ENCODE peak calls at places on chromosomes 3 and 15, in five cellular contexts. One of them, this sample, is unnamed.

GRCh38 chr3:132253262-132253878 is 63.8 kb upstream of the ACP3 start:
- DNase-seq in GM10248: peak; percentile 59
- DNase-seq in amygdala: no peak
- DNase-seq in NCI-H460: peak; percentile 50
- DNase-seq in brain microvascular endothelial cell: peak; percentile 51
- DNase-seq in this sample: peak; percentile 75

GRCh38 chr3:177603137-177603603 is 405.9 kb upstream of the TBL1XR1 start:
- DNase-seq in GM10248: no peak
- DNase-seq in NCI-H460: no peak
- DNase-seq in brain microvascular endothelial cell: no peak
- DNase-seq in amygdala: no peak
- DNase-seq in this sample: no peak

GRCh38 chr3:138065939-138066338 is 49.5 kb downstream of the DZIP1L start:
- DNase-seq in NCI-H460: no peak
- DNase-seq in GM10248: no peak
- DNase-seq in brain microvascular endothelial cell: no peak
- DNase-seq in amygdala: no peak
- DNase-seq in this sample: no peak

GRCh38 chr3:1664266-1664665 is 434.4 kb upstream of the CNTN4 start:
- DNase-seq in brain microvascular endothelial cell: no peak
- DNase-seq in amygdala: no peak
- DNase-seq in NCI-H460: no peak
- DNase-seq in GM10248: no peak
- DNase-seq in this sample: no peak

GRCh38 chr15:51094606-51095569 is at the start of gene TNFAIP8L3:
- DNase-seq in NCI-H460: peak; percentile 6
- DNase-seq in amygdala: no peak
- DNase-seq in brain microvascular endothelial cell: no peak
- DNase-seq in GM10248: peak; percentile 59
- DNase-seq in this sample: no peak

GRCh38 chr3:124410471-124410870 is 319.8 kb upstream of the UMPS start:
- DNase-seq in GM10248: no peak
- DNase-seq in NCI-H460: peak; percentile 25
- DNase-seq in amygdala: no peak
- DNase-seq in brain microvascular endothelial cell: no peak
- DNase-seq in this sample: no peak

GRCh38 chr3:177473184-177473583 is 275.9 kb upstream of the TBL1XR1 start:
- DNase-seq in brain microvascular endothelial cell: peak; percentile 49
- DNase-seq in GM10248: no peak
- DNase-seq in amygdala: no peak
- DNase-seq in NCI-H460: no peak
- DNase-seq in this sample: no peak

GRCh38 chr15:94677202-94677790 is 445.9 kb downstream of the MCTP2 start:
- DNase-seq in brain microvascular endothelial cell: no peak
- DNase-seq in GM10248: no peak
- DNase-seq in NCI-H460: no peak
- DNase-seq in amygdala: no peak
- DNase-seq in this sample: no peak

GRCh38 chr15:67361100-67361499 is 106.5 kb downstream of the IQCH start:
- DNase-seq in brain microvascular endothelial cell: no peak
- DNase-seq in GM10248: no peak
- DNase-seq in NCI-H460: no peak
- DNase-seq in amygdala: no peak
- DNase-seq in this sample: no peak

GRCh38 chr3:9397911-9398714 is 698 bp downstream of the SETD5 start:
- DNase-seq in amygdala: no peak
- DNase-seq in brain microvascular endothelial cell: peak; percentile 49
- DNase-seq in NCI-H460: no peak
- DNase-seq in GM10248: peak; percentile 24
- DNase-seq in this sample: no peak

GRCh38 chr3:74861211-74861610 is 246.8 kb upstream of the CNTN3 start:
- DNase-seq in brain microvascular endothelial cell: no peak
- DNase-seq in GM10248: no peak
- DNase-seq in NCI-H460: no peak
- DNase-seq in amygdala: no peak
- DNase-seq in this sample: no peak

GRCh38 chr15:77384086-77384485 is 35.8 kb downstream of the PEAK1 start:
- DNase-seq in amygdala: no peak
- DNase-seq in GM10248: no peak
- DNase-seq in brain microvascular endothelial cell: no peak
- DNase-seq in NCI-H460: no peak
- DNase-seq in this sample: no peak

GRCh38 chr15:73924258-73924921 is 1.9 kb upstream of the LOXL1 start:
- DNase-seq in brain microvascular endothelial cell: peak; percentile 62
- DNase-seq in GM10248: no peak
- DNase-seq in amygdala: no peak
- DNase-seq in NCI-H460: no peak
- DNase-seq in this sample: no peak

GRCh38 chr3:157938154-157938774 is 168.0 kb downstream of the SHOX2 start:
- DNase-seq in NCI-H460: no peak
- DNase-seq in brain microvascular endothelial cell: no peak
- DNase-seq in GM10248: no peak
- DNase-seq in amygdala: no peak
- DNase-seq in this sample: no peak

GRCh38 chr3:126440709-126440995 is 35.0 kb downstream of the ZXDC start:
- DNase-seq in NCI-H460: no peak
- DNase-seq in GM10248: no peak
- DNase-seq in brain microvascular endothelial cell: no peak
- DNase-seq in amygdala: no peak
- DNase-seq in this sample: no peak

GRCh38 chr15:67267440-67267839 is 12.9 kb downstream of the IQCH start:
- DNase-seq in NCI-H460: no peak
- DNase-seq in GM10248: no peak
- DNase-seq in amygdala: no peak
- DNase-seq in brain microvascular endothelial cell: no peak
- DNase-seq in this sample: no peak

GRCh38 chr3:97927699-97928098 is 44.5 kb downstream of the RIOX2 start:
- DNase-seq in NCI-H460: no peak
- DNase-seq in brain microvascular endothelial cell: peak; percentile 24
- DNase-seq in amygdala: no peak
- DNase-seq in GM10248: no peak
- DNase-seq in this sample: no peak

GRCh38 chr3:12356175-12356574 is 67.3 kb downstream of the PPARG start:
- DNase-seq in NCI-H460: no peak
- DNase-seq in GM10248: no peak
- DNase-seq in amygdala: no peak
- DNase-seq in brain microvascular endothelial cell: no peak
- DNase-seq in this sample: no peak

GRCh38 chr3:178260887-178261286 is 275.3 kb upstream of the KCNMB2 start:
- DNase-seq in NCI-H460: no peak
- DNase-seq in brain microvascular endothelial cell: no peak
- DNase-seq in GM10248: no peak
- DNase-seq in amygdala: no peak
- DNase-seq in this sample: no peak

GRCh38 chr15:89130194-89130593 is 41.9 kb downstream of the ABHD2 start:
- DNase-seq in amygdala: no peak
- DNase-seq in NCI-H460: no peak
- DNase-seq in brain microvascular endothelial cell: no peak
- DNase-seq in GM10248: peak; percentile 34
- DNase-seq in this sample: no peak

GRCh38 chr3:136473716-136474326 is 223.7 kb downstream of the PCCB start:
- DNase-seq in GM10248: no peak
- DNase-seq in brain microvascular endothelial cell: peak; percentile 10
- DNase-seq in NCI-H460: no peak
- DNase-seq in amygdala: no peak
- DNase-seq in this sample: no peak

GRCh38 chr3:52529376-52530333 is 4.0 kb downstream of the NT5DC2 start:
- DNase-seq in amygdala: no peak
- DNase-seq in NCI-H460: no peak
- DNase-seq in brain microvascular endothelial cell: no peak
- DNase-seq in GM10248: no peak
- DNase-seq in this sample: no peak

GRCh38 chr3:136194409-136195257 is 1.5 kb downstream of the MSL2 start:
- DNase-seq in amygdala: no peak
- DNase-seq in NCI-H460: no peak
- DNase-seq in GM10248: no peak
- DNase-seq in brain microvascular endothelial cell: no peak
- DNase-seq in this sample: no peak

GRCh38 chr3:44339990-44340389 is 1.4 kb downstream of the TCAIM start:
- DNase-seq in NCI-H460: no peak
- DNase-seq in amygdala: no peak
- DNase-seq in GM10248: no peak
- DNase-seq in brain microvascular endothelial cell: no peak
- DNase-seq in this sample: no peak

GRCh38 chr3:14884665-14885064 is 62.7 kb upstream of the NR2C2 start:
- DNase-seq in amygdala: no peak
- DNase-seq in NCI-H460: no peak
- DNase-seq in brain microvascular endothelial cell: no peak
- DNase-seq in GM10248: no peak
- DNase-seq in this sample: no peak

GRCh38 chr3:34011171-34012101 is 213.0 kb downstream of the PDCD6IP start:
- DNase-seq in NCI-H460: peak; percentile 9
- DNase-seq in GM10248: no peak
- DNase-seq in amygdala: no peak
- DNase-seq in brain microvascular endothelial cell: peak; percentile 34
- DNase-seq in this sample: no peak

GRCh38 chr15:23663232-23663631 is 15.6 kb upstream of the MAGEL2 start:
- DNase-seq in NCI-H460: no peak
- DNase-seq in amygdala: no peak
- DNase-seq in brain microvascular endothelial cell: no peak
- DNase-seq in GM10248: no peak
- DNase-seq in this sample: no peak

GRCh38 chr3:69444980-69445379 is 59.1 kb upstream of the FRMD4B start:
- DNase-seq in brain microvascular endothelial cell: no peak
- DNase-seq in amygdala: no peak
- DNase-seq in GM10248: no peak
- DNase-seq in NCI-H460: no peak
- DNase-seq in this sample: no peak

This sample was measured in SK-N-MC.